ENCODE peak calls at places on chromosome 7, in six cellular contexts. U, A, R, P, G and X are unnamed samples.

GRCh38 chr7:81846398-81846797 is 76.6 kb upstream of the HGF start:
- DNase-seq in A (no peak), R (no peak), U (no peak), G (no peak), P (no peak), X (peak)

GRCh38 chr7:123621707-123622106 is 20.1 kb downstream of the ASB15 start:
- DNase-seq in R (no peak), P (no peak), U (no peak), G (no peak), A (no peak), X (no peak)

GRCh38 chr7:43572516-43573049 is 10.3 kb upstream of the STK17A start:
- DNase-seq in G (no peak), U (no peak), R (peak), A (peak), P (peak), X (peak)

GRCh38 chr7:64871761-64872160 is 31.3 kb upstream of the ZNF273 start:
- DNase-seq in U (no peak), R (no peak), A (no peak), P (no peak), G (no peak), X (no peak)

GRCh38 chr7:96204601-96205000 is 117.3 kb downstream of the SLC25A13 start:
- DNase-seq in R (no peak), A (no peak), G (no peak), P (no peak), U (no peak), X (no peak)

GRCh38 chr7:141754939-141755338 is 9.0 kb upstream of the TAS2R3 start:
- DNase-seq in U (no peak), A (peak), G (no peak), R (no peak), P (no peak), X (peak)

GRCh38 chr7:73555411-73555982 is 2.0 kb downstream of the BCL7B start:
- DNase-seq in G (no peak), A (no peak), U (no peak), R (no peak), P (no peak), X (no peak)

GRCh38 chr7:41886906-41887311 is 184.0 kb upstream of the INHBA start:
- DNase-seq in U (peak), G (no peak), P (peak), A (no peak), R (no peak), X (peak)

GRCh38 chr7:38393874-38394273 is 120.4 kb upstream of the TARP start:
- DNase-seq in U (no peak), P (no peak), G (no peak), A (no peak), R (no peak), X (no peak)

GRCh38 chr7:102425639-102426267 is 7.6 kb upstream of the ORAI2 start:
- DNase-seq in P (peak), R (no peak), G (peak), A (no peak), U (no peak), X (no peak)

GRCh38 chr7:10239643-10240345 is 733.9 kb upstream of the PHF14 start:
- DNase-seq in P (no peak), U (no peak), R (no peak), G (no peak), A (no peak), X (no peak)

GRCh38 chr7:2437136-2437535 is 33.7 kb downstream of the CHST12 start:
- DNase-seq in U (no peak), G (no peak), P (peak), R (no peak), A (no peak), X (no peak)

GRCh38 chr7:121313793-121314676 is 14.8 kb upstream of the WNT16 start:
- DNase-seq in P (peak), R (no peak), U (no peak), G (peak), A (no peak), X (peak)

GRCh38 chr7:152341039-152341913 is 94.5 kb downstream of the KMT2C start:
- DNase-seq in R (peak), G (peak), U (no peak), P (no peak), A (peak), X (peak)

GRCh38 chr7:111400088-111400487 is 162.2 kb downstream of the IMMP2L start:
- DNase-seq in R (no peak), U (no peak), G (no peak), P (no peak), A (no peak), X (no peak)

GRCh38 chr7:149881328-149882263 is 7.8 kb downstream of the ATP6V0E2 start:
- DNase-seq in R (no peak), G (no peak), P (no peak), U (no peak), A (no peak), X (no peak)

GRCh38 chr7:138729444-138729843 is 28.3 kb upstream of the SVOPL start:
- DNase-seq in P (no peak), R (no peak), G (no peak), A (no peak), U (no peak), X (no peak)

GRCh38 chr7:117827861-117828260 is 45.4 kb downstream of the CTTNBP2 start:
- DNase-seq in U (no peak), R (no peak), G (peak), A (peak), P (no peak), X (peak)

GRCh38 chr7:157995815-157996214 is 591.8 kb downstream of the PTPRN2 start:
- DNase-seq in A (no peak), G (no peak), R (no peak), P (no peak), U (no peak), X (no peak)

GRCh38 chr7:90910136-90910535 is 314.0 kb downstream of the CDK14 start:
- DNase-seq in A (peak), R (no peak), G (no peak), U (no peak), P (no peak), X (peak)

GRCh38 chr7:39252916-39253315 is 275.2 kb downstream of the POU6F2 start:
- DNase-seq in R (no peak), A (no peak), P (no peak), G (no peak), U (no peak), X (no peak)

GRCh38 chr7:6623589-6624245 is 8.3 kb downstream of the ZNF853 start:
- DNase-seq in G (no peak), A (no peak), U (no peak), P (no peak), R (no peak), X (no peak)

GRCh38 chr7:101169838-101170531 is 4.6 kb upstream of the VGF start:
- DNase-seq in P (peak), G (peak), U (no peak), R (no peak), A (no peak), X (peak)

GRCh38 chr7:101172005-101172853 is 6.9 kb upstream of the VGF start:
- DNase-seq in R (no peak), A (no peak), P (no peak), U (no peak), G (peak), X (no peak)

GRCh38 chr7:101170617-101171441 is 5.5 kb upstream of the VGF start:
- DNase-seq in A (no peak), R (no peak), U (no peak), G (no peak), P (no peak), X (no peak)

GRCh38 chr7:101172854-101173751 is 7.0 kb downstream of the NAT16 start:
- DNase-seq in P (peak), G (peak), R (no peak), A (peak), U (no peak), X (peak)

GRCh38 chr7:101171442-101171837 is 6.1 kb upstream of the VGF start:
- DNase-seq in R (no peak), P (no peak), U (no peak), G (no peak), A (no peak), X (no peak)
- TF ChIP-seq CTCF in R (peak), P (peak), U (no peak), G (no peak), A (no peak), X (peak)

GRCh38 chr7:88253640-88254039 is 33.8 kb upstream of the SRI start:
- DNase-seq in U (no peak), P (no peak), A (no peak), G (no peak), R (no peak), X (no peak)
- TF ChIP-seq CTCF in U (no peak), P (no peak), A (no peak), G (no peak), R (no peak), X (no peak)

GRCh38 chr7:71521506-71521905 is 389.6 kb downstream of the GALNT17 start:
- DNase-seq in P (no peak), A (no peak), U (no peak), G (no peak), R (no peak), X (no peak)

GRCh38 chr7:71518880-71519279 is 386.9 kb downstream of the GALNT17 start:
- DNase-seq in A (no peak), R (no peak), G (no peak), U (no peak), P (no peak), X (no peak)

GRCh38 chr7:71517940-71518339 is 386.0 kb downstream of the GALNT17 start:
- DNase-seq in U (no peak), G (no peak), R (no peak), A (no peak), P (no peak), X (no peak)
- TF ChIP-seq CTCF in U (no peak), G (no peak), R (no peak), A (no peak), P (no peak), X (no peak)

DNA sequence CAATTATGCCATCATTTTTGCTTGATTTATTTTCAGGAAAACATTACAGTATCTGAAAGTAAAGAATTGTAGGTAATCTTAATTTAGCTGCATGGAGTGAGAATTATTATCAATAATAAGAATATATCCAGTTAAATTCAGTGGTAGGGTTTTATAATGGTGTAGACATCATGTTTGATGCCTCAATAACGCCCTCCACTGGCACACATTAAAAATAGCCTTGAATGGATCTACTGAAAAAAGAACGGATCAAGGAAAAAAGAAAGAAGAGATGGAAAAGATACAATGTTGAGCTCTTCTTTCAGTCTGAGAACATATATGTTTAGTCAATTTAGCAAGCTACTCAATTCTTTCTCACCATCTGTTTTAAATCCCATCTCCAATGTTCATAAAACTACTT is 319.2 kb downstream of the CDC14C start:
- DNase-seq in U (no peak), P (no peak), G (no peak), A (no peak), R (no peak), X (peak)
- TF ChIP-seq CTCF in U (no peak), P (no peak), G (no peak), A (no peak), R (peak), X (peak)

DNA sequence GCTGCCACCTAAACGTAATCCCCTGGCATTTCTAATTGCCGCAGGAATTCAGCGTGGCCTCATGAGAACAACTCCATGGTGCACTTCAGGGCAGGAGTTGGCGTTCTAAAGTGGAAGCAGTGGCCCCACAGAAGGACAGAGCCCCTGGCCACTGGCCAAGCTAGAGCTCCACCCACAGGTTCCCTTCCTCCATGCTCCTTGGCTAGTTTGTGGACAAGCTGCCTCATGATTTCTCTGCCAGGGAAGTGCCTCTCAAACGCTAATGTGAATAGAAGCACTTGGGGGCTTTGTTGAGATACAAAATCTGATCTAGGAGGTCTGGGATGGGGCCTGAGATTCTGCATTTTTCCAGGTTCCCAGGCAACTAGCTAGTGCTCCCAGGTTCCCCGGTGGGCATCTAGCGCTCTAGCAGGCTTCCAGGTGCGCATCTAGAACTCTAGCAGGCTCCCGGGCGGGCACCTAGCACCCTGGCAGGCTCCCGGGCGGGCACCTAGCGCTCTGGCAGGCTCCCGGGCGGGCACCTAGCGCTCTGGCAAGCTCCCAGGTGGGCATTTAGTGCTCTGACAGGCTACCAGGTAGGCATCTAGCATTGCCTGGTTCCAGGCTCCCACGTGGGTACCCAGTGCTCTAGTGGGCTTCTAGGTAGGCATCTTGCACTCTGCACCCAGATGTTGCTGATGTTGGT is 414.9 kb downstream of the PLXNA4 start:
- DNase-seq in P (no peak), A (no peak), U (no peak), G (peak), R (no peak), X (no peak)
- TF ChIP-seq CTCF in P (no peak), A (no peak), U (no peak), G (no peak), R (no peak), X (no peak)

GRCh38 chr7:5526190-5527037 is 102.8 kb upstream of the TNRC18 start:
- DNase-seq in G (peak), U (no peak), R (no peak), P (peak), A (peak), X (peak)
- TF ChIP-seq CTCF in G (no peak), U (no peak), R (no peak), P (no peak), A (no peak), X (peak)

DNA sequence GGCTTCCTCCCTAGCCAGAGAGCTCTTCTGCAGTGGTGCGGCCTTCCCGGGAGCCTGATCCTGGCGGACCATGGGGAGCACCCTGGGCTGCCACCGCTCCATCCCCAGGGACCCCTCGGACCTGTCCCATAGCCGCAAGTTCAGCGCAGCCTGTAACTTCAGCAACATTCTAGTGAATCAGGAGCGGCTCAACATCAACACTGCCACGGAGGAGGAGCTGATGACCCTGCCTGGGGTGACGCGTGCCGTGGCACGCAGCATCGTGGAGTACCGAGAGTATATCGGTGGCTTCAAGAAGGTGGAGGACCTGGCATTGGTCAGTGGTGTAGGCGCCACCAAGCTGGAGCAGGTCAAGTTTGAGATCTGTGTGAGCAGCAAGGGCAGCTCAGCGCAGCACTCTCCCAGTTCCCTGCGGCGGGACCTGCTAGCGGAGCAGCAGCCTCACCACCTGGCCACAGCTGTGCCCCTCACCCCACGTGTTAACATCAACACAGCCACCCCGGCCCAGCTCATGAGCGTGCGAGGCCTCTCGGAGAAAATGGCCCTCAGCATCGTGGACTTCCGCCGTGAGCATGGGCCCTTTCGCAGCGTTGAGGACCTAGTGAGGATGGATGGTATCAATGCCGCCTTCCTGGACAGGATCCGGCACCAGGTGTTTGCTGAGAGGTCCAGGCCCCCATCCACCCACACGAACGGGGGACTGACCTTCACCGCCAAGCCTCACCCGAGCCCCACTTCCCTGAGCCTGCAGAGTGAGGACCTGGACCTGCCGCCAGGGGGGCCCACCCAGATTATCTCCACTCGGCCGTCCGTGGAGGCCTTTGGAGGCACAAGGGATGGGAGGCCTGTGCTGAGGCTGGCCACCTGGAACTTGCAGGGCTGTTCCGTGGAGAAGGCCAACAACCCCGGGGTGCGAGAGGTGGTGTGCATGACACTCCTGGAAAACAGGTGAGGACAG is 1.5 kb downstream of the EEPD1 start:
- DNase-seq in P (no peak), A (no peak), R (no peak), U (no peak), G (no peak), X (no peak)
- TF ChIP-seq CTCF in P (no peak), A (no peak), R (peak), U (no peak), G (no peak), X (no peak)

DNA sequence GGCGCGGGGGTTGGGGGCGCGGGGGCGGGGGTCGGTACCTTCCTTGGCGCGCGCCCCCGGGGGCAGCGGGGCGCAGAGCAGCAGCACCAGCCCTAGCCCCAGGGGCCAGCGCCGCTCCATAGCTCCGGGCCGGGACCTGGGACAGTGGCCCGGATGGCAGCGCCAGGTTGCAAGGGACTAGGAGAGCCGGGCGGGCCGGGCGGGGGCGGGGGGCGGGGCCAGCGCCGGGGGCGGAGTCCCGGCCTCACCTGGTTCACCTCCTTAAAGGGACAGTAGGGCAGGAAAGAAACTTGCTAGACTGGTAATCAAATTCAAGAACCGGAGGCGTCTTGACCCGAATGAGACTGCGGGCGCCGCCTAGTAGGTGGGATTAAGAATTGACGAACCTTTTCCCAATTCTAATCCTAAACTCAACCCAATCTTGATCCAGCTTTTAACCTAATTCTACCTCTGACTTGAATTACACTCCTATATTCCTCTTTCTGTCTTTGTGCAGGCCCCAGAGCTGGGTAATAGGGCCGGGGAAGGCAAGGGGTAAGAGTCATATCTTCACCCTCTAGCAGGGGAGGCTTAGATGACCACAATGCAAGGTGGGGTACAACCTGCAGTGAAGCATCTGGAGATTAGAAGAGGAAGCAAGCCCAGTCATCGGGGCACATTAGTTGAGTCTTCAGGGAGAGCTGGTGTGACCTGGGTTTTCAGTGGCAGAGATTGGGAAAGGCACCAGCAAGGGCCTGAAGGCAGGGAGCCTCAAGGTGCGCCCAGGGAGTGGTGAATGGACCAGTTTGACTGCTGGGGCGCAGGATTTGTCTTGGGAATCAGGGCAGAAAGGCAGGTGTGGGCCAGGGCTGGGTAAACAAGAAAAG is at the start of gene EPHA1:
- DNase-seq in A (peak), P (peak), R (no peak), U (no peak), G (peak), X (peak)
- TF ChIP-seq CTCF in A (peak), P (peak), R (peak), U (peak), G (peak), X (peak)

GRCh38 chr7:106112118-106112971 is at the start of gene SYPL1:
- DNase-seq in P (peak), A (peak), R (peak), U (peak), G (peak), X (peak)
- TF ChIP-seq CTCF in P (no peak), A (no peak), R (peak), U (no peak), G (no peak), X (no peak)